ENCODE peak calls at places on chromosomes 11 and 22, in ten cellular contexts. Z is A549, D is HCT116, N is gastrocnemius medialis, V is stomach, J is endothelial cell of umbilical vein, L is sigmoid colon, K is right lobe of liver, M is spleen, S is tibial nerve. Y is an unnamed sample.
A peak's percentile ranks its signal among the peaks of the same experiment; 100 is the strongest.

GRCh38 chr11:109018639-109019038 is 353.8 kb downstream of the DDX10 start:
- DNase-seq in S (no peak), J (no peak), K (no peak), M (no peak), N (no peak), L (no peak), Z (no peak), V (no peak), D (no peak), Y (no peak)

GRCh38 chr22:42364641-42365336 is 67.4 kb downstream of the NFAM1 start:
- DNase-seq in K (no peak), N (no peak), Z (no peak), M (no peak), V (no peak), J (peak; percentile 12), L (peak; percentile 81), D (no peak), S (no peak), Y (no peak)

GRCh38 chr11:16805942-16806341 is 67.5 kb downstream of the C11orf58 start:
- DNase-seq in M (no peak), S (no peak), L (no peak), K (no peak), D (no peak), V (no peak), J (no peak), N (no peak), Z (peak; percentile 20), Y (no peak)

GRCh38 chr11:7664867-7665266 is 8.4 kb downstream of the CYB5R2 start:
- DNase-seq in S (no peak), Z (no peak), K (no peak), M (no peak), J (no peak), L (no peak), D (no peak), V (no peak), N (no peak), Y (no peak)

GRCh38 chr11:19844806-19845205 is 132.2 kb downstream of the NAV2 start:
- DNase-seq in V (no peak), K (no peak), L (no peak), M (no peak), N (no peak), J (peak; percentile 14), S (no peak), Z (no peak), D (no peak), Y (no peak)

GRCh38 chr11:420054-420910 is 5.5 kb upstream of the SIGIRR start:
- DNase-seq in M (peak; percentile 78), L (no peak), K (peak; percentile 51), S (no peak), V (no peak), Z (no peak), J (no peak), D (no peak), N (no peak), Y (no peak)

GRCh38 chr11:122186439-122187080 is 70.5 kb upstream of the BLID start:
- DNase-seq in K (no peak), V (no peak), S (no peak), M (no peak), Z (peak; percentile 87), L (no peak), N (peak; percentile 40), D (peak; percentile 73), J (peak; percentile 93), Y (peak; percentile 55)

GRCh38 chr22:48707749-48708557 is 1119.7 kb downstream of the BRD1 start:
- DNase-seq in Z (no peak), S (no peak), L (peak; percentile 57), V (no peak), M (peak; percentile 69), N (no peak), J (no peak), D (no peak), K (no peak), Y (no peak)

GRCh38 chr11:62856333-62856910 is 17.0 kb upstream of the WDR74 start:
- DNase-seq in M (peak; percentile 47), N (no peak), D (no peak), K (no peak), V (no peak), Z (no peak), L (no peak), J (no peak), S (no peak), Y (no peak)

GRCh38 chr11:62857541-62857982 is 18.2 kb upstream of the WDR74 start:
- DNase-seq in L (no peak), J (no peak), Z (no peak), M (no peak), N (no peak), K (no peak), S (no peak), D (no peak), V (no peak), Y (no peak)

GRCh38 chr11:62854013-62854824 is 14.8 kb upstream of the WDR74 start:
- DNase-seq in Z (no peak), D (no peak), K (no peak), M (peak; percentile 21), L (no peak), J (no peak), N (no peak), V (no peak), S (no peak), Y (no peak)

GRCh38 chr11:62854825-62855570 is 15.6 kb upstream of the WDR74 start:
- DNase-seq in Z (no peak), K (no peak), L (no peak), S (no peak), V (no peak), D (no peak), M (no peak), J (no peak), N (no peak), Y (no peak)

GRCh38 chr11:62855571-62856332 is 16.4 kb upstream of the WDR74 start:
- DNase-seq in V (peak; percentile 97), M (peak; percentile 99), K (peak; percentile 97), L (peak; percentile 98), J (peak; percentile 98), D (peak; percentile 96), S (peak; percentile 92), Z (peak; percentile 98), N (peak; percentile 95), Y (peak; percentile 95)
- TF ChIP-seq CTCF in V (no peak), M (no peak), K (no peak), L (no peak), J (no peak), D (no peak), S (peak; percentile 23), Z (no peak), N (no peak), Y (no peak)

GRCh38 chr22:20999350-21000214 is 2.3 kb downstream of the THAP7 start:
- DNase-seq in D (no peak), K (no peak), Z (no peak), S (no peak), M (peak; percentile 81), V (no peak), N (no peak), L (no peak), J (no peak), Y (no peak)

GRCh38 chr22:21000215-21000986 is 1.5 kb downstream of the THAP7 start:
- DNase-seq in N (no peak), S (no peak), M (peak; percentile 79), J (no peak), V (no peak), K (no peak), Z (no peak), L (no peak), D (no peak), Y (no peak)

GRCh38 chr22:21003782-21004181 is 1.9 kb upstream of the THAP7 start:
- DNase-seq in L (no peak), Z (no peak), V (no peak), J (no peak), S (no peak), D (no peak), K (no peak), M (no peak), N (no peak), Y (no peak)

GRCh38 chr22:21000987-21001600 is 824 bp downstream of the THAP7 start:
- DNase-seq in V (no peak), J (peak; percentile 18), K (peak; percentile 61), S (peak; percentile 29), M (no peak), N (no peak), Z (no peak), L (no peak), D (no peak), Y (no peak)

GRCh38 chr22:21001601-21002325 is at the start of gene THAP7:
- DNase-seq in D (peak; percentile 89), V (peak; percentile 97), K (peak; percentile 98), N (peak; percentile 95), J (peak; percentile 95), M (peak; percentile 100), L (peak; percentile 98), S (peak; percentile 97), Z (peak; percentile 92), Y (peak; percentile 95)
- TF ChIP-seq POLR2A in D (peak; percentile 84), V (no peak), K (peak; percentile 84), N (peak; percentile 89), J (peak; percentile 85), M (no peak), L (peak; percentile 86), S (peak; percentile 69), Z (peak; percentile 66), Y (peak; percentile 66)

DNA sequence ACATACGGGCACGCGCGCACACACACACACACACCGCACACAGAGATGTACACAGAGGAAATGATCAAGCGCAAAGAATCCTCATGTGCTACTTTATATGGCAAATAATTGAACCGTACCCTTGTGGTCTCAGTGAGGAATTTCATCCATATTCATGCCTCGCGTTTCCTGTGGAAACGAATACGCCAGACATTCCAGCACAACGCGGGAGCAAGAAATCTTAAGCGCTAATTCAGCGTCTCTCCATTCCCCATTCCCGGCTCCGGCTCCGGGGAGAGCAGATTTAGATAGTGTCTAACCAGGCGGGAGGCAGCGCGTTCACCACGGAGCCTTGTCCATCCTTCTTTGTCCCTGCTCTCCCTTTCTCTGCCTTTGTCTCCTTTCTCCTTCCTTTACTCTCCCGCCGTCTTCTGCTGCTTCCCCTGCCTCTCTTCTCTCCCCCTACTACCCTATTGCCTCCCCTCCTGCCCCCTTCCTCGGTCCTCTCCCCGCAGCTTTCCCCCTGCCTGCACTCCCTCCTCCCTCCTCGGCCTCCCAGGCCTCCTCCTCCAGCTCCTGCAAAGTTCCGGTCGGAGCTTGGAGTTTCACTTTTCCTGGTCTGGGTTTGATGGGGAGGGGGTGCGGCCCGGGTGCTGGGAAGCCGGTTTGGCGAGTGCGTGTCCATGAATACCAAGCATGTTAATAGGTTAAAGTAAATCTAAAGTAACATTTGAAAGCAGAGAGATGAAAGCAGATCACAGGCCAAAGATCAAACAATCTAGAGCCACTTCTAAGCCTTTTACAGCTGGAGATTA is 579.3 kb downstream of the BUD13 start:
- DNase-seq in N (no peak), M (no peak), J (peak; percentile 23), D (no peak), S (no peak), K (no peak), L (peak; percentile 68), V (peak; percentile 67), Z (peak; percentile 2), Y (no peak)
- H3K4me3 ChIP-seq in N (peak overlapping the region; percentile 33), M (peak overlapping the region; percentile 36), J (peak overlapping the region; percentile 33), D (no peak overlapping the region), S (peak overlapping the region; percentile 52), K (peak overlapping the region; percentile 24), L (peak overlapping the region; percentile 47), V (peak overlapping the region; percentile 44), Z (peak overlapping the region; percentile 26), Y (peak overlapping the region; percentile 26)

DNA sequence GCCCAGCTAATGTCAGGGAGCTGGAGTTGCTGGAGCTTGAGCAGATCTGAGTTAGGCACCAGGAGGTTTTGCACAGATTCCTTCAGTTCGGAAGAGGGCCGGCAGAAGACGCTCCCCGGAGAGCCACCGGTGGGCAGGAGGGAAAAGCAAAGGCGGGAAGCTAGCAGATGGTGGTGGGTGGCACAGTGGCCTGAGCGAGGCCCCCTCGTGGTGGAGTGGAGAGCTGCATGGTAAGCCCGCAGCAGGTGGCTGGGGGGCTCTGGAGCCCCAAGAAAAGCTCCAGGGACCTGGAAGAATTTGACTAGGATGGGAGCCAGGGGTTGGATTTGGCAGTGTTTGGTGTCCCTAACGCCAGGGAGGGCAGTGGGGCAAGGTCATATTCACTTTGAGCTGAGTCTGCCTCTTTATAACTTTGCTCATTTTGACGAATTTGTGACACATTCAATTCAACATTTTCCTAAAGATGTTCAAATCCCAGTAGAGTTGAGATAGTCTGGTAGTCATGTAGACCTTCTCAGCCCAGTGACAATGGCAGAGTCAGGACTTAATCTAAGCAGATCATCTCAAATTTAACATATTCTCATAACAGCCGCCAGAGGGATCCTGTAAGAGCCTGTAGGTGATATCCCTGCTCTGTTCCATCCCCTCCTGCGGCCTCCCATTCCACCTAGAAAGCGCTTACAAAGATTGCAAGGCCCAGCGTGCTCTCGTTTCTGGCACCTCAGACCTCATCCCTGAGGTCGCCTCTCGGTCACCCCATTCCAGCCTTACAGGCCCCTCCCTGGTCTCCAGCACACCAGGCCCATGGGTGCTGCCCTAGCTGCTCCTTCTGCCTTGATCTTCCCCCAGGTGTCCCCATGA is 57.9 kb downstream of the TRIM29 start:
- DNase-seq in Z (no peak), S (no peak), L (no peak), D (no peak), V (peak; percentile 36), M (no peak), J (no peak), N (no peak), K (no peak), Y (no peak)
- TF ChIP-seq CTCF in Z (no peak), S (peak; percentile 54), L (no peak), D (no peak), V (peak; percentile 42), M (peak; percentile 54), J (no peak), N (peak; percentile 54), K (peak; percentile 47), Y (no peak)